ENCODE peak calls at places on chromosomes 4 and X, in nine cellular contexts. D is IMR-90, S is H54, P is pulmonary artery endothelial cell, J is cardiac muscle cell, C is AG04449, N is substantia nigra, A is RWPE2, U is body of pancreas. F is an unnamed sample.

GRCh38 chr4:118835896-118836762 is at the start of gene SEC24D:
- DNase-seq in U (peak; percentile 89), P (peak; percentile 40), A (peak; percentile 86), D (peak; percentile 87), N (peak; percentile 35), C (no peak), J (peak; percentile 92), S (peak; percentile 76), F (peak; percentile 47)

GRCh38 chr4:119834901-119835300 is 206.3 kb upstream of the PDE5A start:
- DNase-seq in N (no peak), A (no peak), U (no peak), S (no peak), D (no peak), C (no peak), J (no peak), P (no peak), F (no peak)

GRCh38 chr4:140100771-140101170 is 53.2 kb downstream of the MAML3 start:
- DNase-seq in N (no peak), U (no peak), C (no peak), S (no peak), D (peak; percentile 33), P (no peak), A (no peak), J (no peak), F (no peak)

GRCh38 chr4:76758290-76758882 is 139.6 kb downstream of the SOWAHB start:
- DNase-seq in N (no peak), A (no peak), J (peak; percentile 90), U (peak; percentile 57), C (no peak), P (no peak), S (no peak), D (peak; percentile 81), F (peak; percentile 24)

GRCh38 chrX:139063364-139063763 is 351.8 kb upstream of the FGF13 start:
- DNase-seq in U (no peak), N (no peak), P (no peak), C (no peak), A (no peak), D (no peak), J (no peak), S (no peak), F (no peak)

GRCh38 chrX:148043456-148043855 is 62.3 kb downstream of the FMR1NB start:
- DNase-seq in C (no peak), P (no peak), D (peak; percentile 4), N (no peak), S (no peak), A (no peak), J (peak; percentile 10), U (no peak), F (no peak)

GRCh38 chr4:151415978-151416377 is 7.0 kb downstream of the FHIP1A start:
- DNase-seq in D (peak; percentile 50), J (peak; percentile 69), N (no peak), C (peak; percentile 38), A (no peak), P (no peak), U (no peak), S (no peak), F (no peak)

GRCh38 chr4:26076000-26076587 is 162.1 kb downstream of the SMIM20 start:
- DNase-seq in U (no peak), J (peak; percentile 37), P (no peak), A (no peak), D (peak; percentile 81), C (no peak), S (no peak), N (no peak), F (no peak)

GRCh38 chr4:76689079-76689817 is 208.7 kb downstream of the SOWAHB start:
- DNase-seq in S (peak; percentile 15), C (no peak), D (peak; percentile 28), N (no peak), P (no peak), U (peak; percentile 70), J (peak; percentile 48), A (peak; percentile 55), F (peak; percentile 68)

GRCh38 chr4:77852892-77853495 is 9.6 kb upstream of the MRPL1 start:
- DNase-seq in N (no peak), J (no peak), A (no peak), C (no peak), P (no peak), D (no peak), S (no peak), U (no peak), F (no peak)

GRCh38 chrX:47628980-47629379 is 750 bp downstream of the CFP start:
- DNase-seq in S (no peak), A (no peak), C (no peak), D (no peak), U (no peak), J (no peak), N (no peak), P (no peak), F (no peak)

GRCh38 chr4:164136181-164136616 is 617.7 kb upstream of the SMIM31 start:
- DNase-seq in N (no peak), P (no peak), D (peak; percentile 1), J (no peak), U (no peak), S (no peak), A (no peak), C (no peak), F (no peak)

GRCh38 chrX:112968351-112969133 is 127.9 kb upstream of the AMOT start:
- DNase-seq in U (no peak), P (no peak), A (no peak), S (no peak), C (no peak), J (no peak), N (no peak), D (no peak), F (peak; percentile 23)

GRCh38 chrX:140274761-140275525 is 229.9 kb downstream of the SOX3 start:
- DNase-seq in N (no peak), U (no peak), A (no peak), C (no peak), J (peak; percentile 32), S (peak; percentile 5), D (peak; percentile 49), P (no peak), F (no peak)

GRCh38 chrX:11629593-11630211 is 36.0 kb downstream of the ARHGAP6 start:
- DNase-seq in S (no peak), D (peak; percentile 51), J (peak; percentile 91), C (peak; percentile 21), A (no peak), U (no peak), P (no peak), N (no peak), F (no peak)

GRCh38 chr4:151324449-151325319 is 721 bp downstream of the SH3D19 start:
- DNase-seq in U (peak; percentile 69), A (peak; percentile 65), J (peak; percentile 25), D (peak; percentile 47), N (no peak), C (no peak), P (peak; percentile 8), S (peak; percentile 32), F (peak; percentile 82)

GRCh38 chr4:166535865-166536264 is 662.8 kb downstream of the TLL1 start:
- DNase-seq in D (no peak), N (no peak), C (no peak), S (no peak), J (peak; percentile 0), A (no peak), P (no peak), U (no peak), F (no peak)

GRCh38 chr4:7103599-7104365 is 35.9 kb upstream of the GRPEL1 start:
- DNase-seq in P (no peak), J (no peak), N (no peak), S (no peak), D (peak; percentile 28), U (peak; percentile 87), C (no peak), A (no peak), F (no peak)

GRCh38 chrX:40172169-40172979 is 74.6 kb upstream of the BCOR start:
- DNase-seq in U (peak; percentile 64), S (no peak), A (no peak), D (peak; percentile 44), C (no peak), J (peak; percentile 65), P (no peak), N (no peak), F (no peak)

GRCh38 chr4:88969271-88969670 is 87.7 kb downstream of the FAM13A start:
- DNase-seq in S (no peak), C (no peak), U (no peak), D (no peak), P (no peak), J (no peak), A (no peak), N (no peak), F (no peak)

GRCh38 chr4:14897217-14897616 is 105.1 kb upstream of the CPEB2 start:
- DNase-seq in A (no peak), C (no peak), D (no peak), U (no peak), J (no peak), S (no peak), P (no peak), N (no peak), F (no peak)

GRCh38 chr4:65645185-65645584 is 25.1 kb downstream of the EPHA5 start:
- DNase-seq in C (peak; percentile 44), N (no peak), U (no peak), J (peak; percentile 38), D (peak; percentile 1), S (no peak), P (no peak), A (no peak), F (no peak)

GRCh38 chr4:82784615-82785247 is 13.9 kb downstream of the SCD5 start:
- DNase-seq in J (peak; percentile 71), A (no peak), D (peak; percentile 67), N (no peak), P (peak; percentile 50), C (no peak), S (no peak), U (no peak), F (no peak)

GRCh38 chr4:76527666-76528065 is 92.6 kb downstream of the SHROOM3 start:
- DNase-seq in N (no peak), C (no peak), J (no peak), D (no peak), S (no peak), P (no peak), A (no peak), U (no peak), F (no peak)

GRCh38 chr4:134650461-134650860 is 448.9 kb upstream of the PABPC4L start:
- DNase-seq in A (no peak), S (no peak), J (no peak), D (no peak), U (no peak), N (no peak), C (no peak), P (no peak), F (no peak)

GRCh38 chr4:181860157-181860556 is 383.0 kb upstream of the TENM3 start:
- DNase-seq in J (peak; percentile 74), S (no peak), A (no peak), N (no peak), U (no peak), C (peak; percentile 51), P (no peak), D (peak; percentile 42), F (no peak)

GRCh38 chr4:20598626-20599025 is 101.6 kb upstream of the PACRGL start:
- DNase-seq in N (no peak), U (no peak), C (no peak), J (no peak), S (no peak), D (no peak), A (no peak), P (no peak), F (no peak)

GRCh38 chrX:53580742-53581504 is 105.6 kb downstream of the HUWE1 start:
- DNase-seq in U (no peak), N (no peak), S (no peak), P (no peak), C (no peak), D (no peak), A (no peak), J (no peak), F (no peak)

GRCh38 chrX:53093177-53093655 is 726 bp upstream of the KANTR start:
- DNase-seq in J (peak; percentile 86), N (no peak), D (peak; percentile 70), C (no peak), U (peak; percentile 84), P (peak; percentile 45), S (no peak), A (peak; percentile 73), F (peak; percentile 86)

GRCh38 chrX:106608016-106608415 is 3.8 kb upstream of the RADX start:
- DNase-seq in P (no peak), D (no peak), C (no peak), A (no peak), S (no peak), J (no peak), U (no peak), N (no peak), F (no peak)

GRCh38 chr4:157221895-157222763 is 1.6 kb downstream of the GRIA2 start:
- DNase-seq in S (no peak), C (no peak), A (no peak), J (no peak), N (peak; percentile 64), P (no peak), U (peak; percentile 37), D (no peak), F (no peak)

F was measured in PC-9.